ENCODE peak calls at places on chromosomes 16 and 17, in ten cellular contexts. G is colonic mucosa, L is GM13976, B is fibroblast of pulmonary artery, W is A549, O is GM12865, Q is choroid plexus epithelial cell, E is left lung, Z is adrenal gland, P is uterus. C is an unnamed sample.

GRCh38 chr16:52251495-52251894 is 295.4 kb downstream of the TOX3 start:
- DNase-seq in G (no peak), L (no peak), B (no peak), W (no peak), O (no peak), Q (no peak), E (no peak), Z (no peak), P (no peak), C (no peak)

GRCh38 chr17:8696951-8697745 is 47.5 kb downstream of the CCDC42 start:
- DNase-seq in G (no peak), L (no peak), B (peak), W (no peak), O (no peak), Q (peak), E (peak), Z (peak), P (peak), C (no peak)

GRCh38 chr16:75265911-75266701 is 14.7 kb upstream of the BCAR1 start:
- DNase-seq in G (peak), L (peak), B (peak), W (peak), O (peak), Q (peak), E (peak), Z (peak), P (peak), C (no peak)

GRCh38 chr17:57707892-57708291 is 37.2 kb downstream of the CCDC182 start:
- DNase-seq in G (no peak), L (no peak), B (peak), W (no peak), O (no peak), Q (peak), E (no peak), Z (no peak), P (no peak), C (no peak)

GRCh38 chr17:81834831-81835267 is at the start of gene PPP1R27:
- DNase-seq in G (no peak), L (no peak), B (no peak), W (no peak), O (no peak), Q (no peak), E (no peak), Z (no peak), P (no peak), C (no peak)

GRCh38 chr17:76008208-76008607 is 7.6 kb downstream of the CDK3 start:
- DNase-seq in G (no peak), L (no peak), B (no peak), W (no peak), O (no peak), Q (no peak), E (no peak), Z (no peak), P (no peak), C (no peak)

GRCh38 chr17:54626146-54626703 is 274.4 kb upstream of the TOM1L1 start:
- DNase-seq in G (no peak), L (no peak), B (no peak), W (no peak), O (no peak), Q (no peak), E (no peak), Z (no peak), P (no peak), C (no peak)

GRCh38 chr17:8994319-8994718 is 27.0 kb upstream of the NTN1 start:
- DNase-seq in G (peak), L (peak), B (peak), W (peak), O (peak), Q (peak), E (peak), Z (peak), P (peak), C (peak)

GRCh38 chr16:84851192-84852127 is 31.7 kb downstream of the CRISPLD2 start:
- DNase-seq in G (no peak), L (no peak), B (peak), W (peak), O (no peak), Q (peak), E (peak), Z (no peak), P (no peak), C (peak)

GRCh38 chr16:86026136-86026905 is 127.4 kb downstream of the IRF8 start:
- DNase-seq in G (peak), L (no peak), B (no peak), W (no peak), O (no peak), Q (no peak), E (peak), Z (no peak), P (no peak), C (no peak)

GRCh38 chr17:7852919-7853692 is 1.8 kb upstream of the TMEM88 start:
- DNase-seq in G (no peak), L (no peak), B (no peak), W (no peak), O (no peak), Q (no peak), E (no peak), Z (no peak), P (peak), C (no peak)

GRCh38 chr17:56291226-56291805 is 138.0 kb downstream of the ANKFN1 start:
- DNase-seq in G (no peak), L (no peak), B (no peak), W (no peak), O (no peak), Q (no peak), E (no peak), Z (peak), P (no peak), C (no peak)

GRCh38 chr17:82388223-82388921 is 16.8 kb downstream of the UTS2R start:
- DNase-seq in G (peak), L (no peak), B (no peak), W (peak), O (no peak), Q (no peak), E (no peak), Z (peak), P (no peak), C (no peak)

GRCh38 chr16:4327782-4328579 is 12.1 kb downstream of the GLIS2 start:
- DNase-seq in G (peak), L (peak), B (peak), W (no peak), O (peak), Q (peak), E (peak), Z (peak), P (peak), C (peak)

GRCh38 chr16:2963074-2963610 is 933 bp upstream of the KREMEN2 start:
- DNase-seq in G (peak), L (peak), B (no peak), W (no peak), O (no peak), Q (no peak), E (no peak), Z (no peak), P (no peak), C (no peak)

GRCh38 chr16:4987250-4987579 is 29.1 kb downstream of the SEC14L5 start:
- DNase-seq in G (no peak), L (no peak), B (no peak), W (no peak), O (no peak), Q (no peak), E (no peak), Z (no peak), P (no peak), C (no peak)

GRCh38 chr16:27382187-27382855 is 19.7 kb upstream of the IL21R start:
- DNase-seq in G (no peak), L (no peak), B (no peak), W (no peak), O (no peak), Q (no peak), E (peak), Z (no peak), P (no peak), C (no peak)

GRCh38 chr16:68993885-68994284 is 111.6 kb upstream of the HAS3 start:
- DNase-seq in G (no peak), L (no peak), B (peak), W (peak), O (no peak), Q (peak), E (no peak), Z (no peak), P (no peak), C (peak)

GRCh38 chr16:70522216-70523000 is 946 bp downstream of the COG4 start:
- DNase-seq in G (no peak), L (peak), B (no peak), W (no peak), O (peak), Q (no peak), E (no peak), Z (no peak), P (no peak), C (no peak)

GRCh38 chr17:46081018-46081320 is 81.9 kb downstream of the STH start:
- DNase-seq in G (no peak), L (no peak), B (no peak), W (no peak), O (no peak), Q (no peak), E (no peak), Z (no peak), P (no peak), C (no peak)

GRCh38 chr17:34434065-34434464 is 71.0 kb upstream of the CCL1 start:
- DNase-seq in G (no peak), L (no peak), B (no peak), W (peak), O (peak), Q (no peak), E (no peak), Z (no peak), P (no peak), C (no peak)

GRCh38 chr17:8857919-8858318 is 9.6 kb downstream of the PIK3R6 start:
- DNase-seq in G (no peak), L (peak), B (peak), W (no peak), O (peak), Q (peak), E (no peak), Z (no peak), P (no peak), C (no peak)

GRCh38 chr17:79146562-79146961 is 71.9 kb downstream of the ENGASE start:
- DNase-seq in G (no peak), L (no peak), B (no peak), W (no peak), O (no peak), Q (no peak), E (no peak), Z (no peak), P (no peak), C (no peak)

GRCh38 chr16:83113317-83113716 is 486.5 kb downstream of the CDH13 start:
- DNase-seq in G (no peak), L (no peak), B (peak), W (peak), O (peak), Q (peak), E (no peak), Z (no peak), P (no peak), C (peak)

GRCh38 chr17:82843904-82844640 is 4.2 kb upstream of the ZNF750 start:
- DNase-seq in G (no peak), L (no peak), B (no peak), W (no peak), O (peak), Q (no peak), E (no peak), Z (no peak), P (no peak), C (no peak)

GRCh38 chr16:89860747-89861304 is 12.6 kb upstream of the TCF25 start:
- DNase-seq in G (peak), L (peak), B (peak), W (peak), O (peak), Q (peak), E (peak), Z (peak), P (peak), C (peak)

GRCh38 chr16:10984509-10984908 is 40.1 kb downstream of the CLEC16A start:
- DNase-seq in G (no peak), L (no peak), B (peak), W (no peak), O (peak), Q (peak), E (no peak), Z (no peak), P (no peak), C (peak)

GRCh38 chr17:82437325-82437668 is 13.3 kb downstream of the CYBC1 start:
- DNase-seq in G (no peak), L (no peak), B (no peak), W (no peak), O (no peak), Q (no peak), E (no peak), Z (no peak), P (no peak), C (no peak)

GRCh38 chr17:40909351-40909750 is 24.3 kb upstream of the KRT20 start:
- DNase-seq in G (peak), L (peak), B (peak), W (peak), O (peak), Q (peak), E (peak), Z (peak), P (peak), C (peak)

GRCh38 chr16:78249056-78249455 is 149.6 kb downstream of the WWOX start:
- DNase-seq in G (no peak), L (no peak), B (no peak), W (peak), O (no peak), Q (no peak), E (peak), Z (no peak), P (no peak), C (no peak)

GRCh38 chr16:81582655-81583441 is 138.2 kb downstream of the CMIP start:
- DNase-seq in G (no peak), L (no peak), B (peak), W (peak), O (no peak), Q (peak), E (no peak), Z (peak), P (no peak), C (peak)

GRCh38 chr17:2776589-2777241 is 19.5 kb upstream of the RAP1GAP2 start:
- DNase-seq in G (peak), L (no peak), B (no peak), W (no peak), O (no peak), Q (no peak), E (no peak), Z (no peak), P (no peak), C (no peak)

GRCh38 chr17:3944485-3945388 is 19.5 kb downstream of the ATP2A3 start:
- DNase-seq in G (peak), L (peak), B (peak), W (peak), O (peak), Q (peak), E (no peak), Z (peak), P (peak), C (no peak)

GRCh38 chr17:61409301-61410099 is 9.9 kb downstream of the TBX2 start:
- DNase-seq in G (peak), L (peak), B (peak), W (peak), O (peak), Q (peak), E (peak), Z (peak), P (peak), C (no peak)

GRCh38 chr17:18362509-18363020 is 785 bp downstream of the SHMT1 start:
- DNase-seq in G (peak), L (peak), B (peak), W (peak), O (peak), Q (peak), E (peak), Z (peak), P (peak), C (no peak)

GRCh38 chr16:81720973-81721907 is 57.9 kb upstream of the PLCG2 start:
- DNase-seq in G (no peak), L (no peak), B (peak), W (no peak), O (no peak), Q (peak), E (no peak), Z (no peak), P (no peak), C (peak)

DNA sequence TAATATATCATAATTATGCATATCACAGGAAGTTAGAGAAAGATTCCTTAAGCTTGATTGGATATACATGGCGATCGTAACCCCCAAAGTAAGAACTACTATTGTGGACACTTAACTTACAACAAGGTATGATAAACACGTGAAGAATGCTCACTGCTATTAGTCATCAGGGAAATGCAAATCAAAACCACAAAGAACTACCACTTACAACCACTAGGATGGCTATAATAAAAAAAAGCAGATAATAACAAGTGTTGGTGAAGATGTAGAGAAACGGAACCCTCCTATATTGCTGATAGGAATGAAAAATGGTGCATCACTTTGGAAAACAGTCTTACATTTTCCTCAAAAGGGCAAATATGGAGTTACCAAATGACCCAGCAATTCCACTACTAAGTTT is 265.9 kb downstream of the SLC39A11 start:
- DNase-seq in G (no peak), L (no peak), B (peak), W (peak), O (no peak), Q (peak), E (no peak), Z (no peak), P (no peak), C (peak)
- TF ChIP-seq CTCF in G (no peak), L (no peak), B (no peak), W (no peak), O (no peak), Q (no peak), E (no peak), Z (no peak), P (no peak), C (peak)

GRCh38 chr17:31738067-31738466 is 121.0 kb downstream of the COPRS start:
- DNase-seq in G (no peak), L (no peak), B (no peak), W (peak), O (no peak), Q (no peak), E (no peak), Z (no peak), P (no peak), C (no peak)
- TF ChIP-seq CTCF in G (no peak), L (no peak), B (no peak), W (no peak), O (no peak), Q (no peak), E (no peak), Z (no peak), P (no peak), C (no peak)

GRCh38 chr16:57203451-57203850 is 17.3 kb downstream of the RSPRY1 start:
- DNase-seq in G (no peak), L (no peak), B (no peak), W (no peak), O (no peak), Q (no peak), E (no peak), Z (no peak), P (no peak), C (peak)
- TF ChIP-seq CTCF in G (no peak), L (no peak), B (no peak), W (no peak), O (no peak), Q (no peak), E (no peak), Z (no peak), P (no peak), C (no peak)

DNA sequence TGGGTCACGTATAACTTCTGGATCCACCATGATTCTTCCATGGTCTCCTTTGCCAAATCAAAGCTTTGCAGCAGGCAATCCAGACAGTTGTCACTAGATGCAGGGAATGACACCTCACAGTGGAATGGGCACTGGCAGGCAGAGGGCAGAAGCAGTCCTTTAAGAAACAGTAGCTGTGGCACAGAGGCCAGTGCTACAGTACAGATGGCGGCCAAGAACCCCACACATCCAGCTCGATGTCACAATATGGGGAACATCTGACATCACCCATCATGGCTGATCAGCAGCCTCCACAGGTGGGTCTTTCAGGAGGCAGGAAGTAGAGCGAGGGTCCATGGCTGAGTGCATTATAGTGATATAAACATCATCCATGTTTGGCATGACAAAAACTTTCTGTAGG is 18.8 kb upstream of the ERN1 start:
- DNase-seq in G (no peak), L (no peak), B (no peak), W (peak), O (peak), Q (no peak), E (no peak), Z (no peak), P (no peak), C (peak)
- TF ChIP-seq CTCF in G (no peak), L (peak), B (no peak), W (no peak), O (no peak), Q (no peak), E (no peak), Z (no peak), P (no peak), C (no peak)

DNA sequence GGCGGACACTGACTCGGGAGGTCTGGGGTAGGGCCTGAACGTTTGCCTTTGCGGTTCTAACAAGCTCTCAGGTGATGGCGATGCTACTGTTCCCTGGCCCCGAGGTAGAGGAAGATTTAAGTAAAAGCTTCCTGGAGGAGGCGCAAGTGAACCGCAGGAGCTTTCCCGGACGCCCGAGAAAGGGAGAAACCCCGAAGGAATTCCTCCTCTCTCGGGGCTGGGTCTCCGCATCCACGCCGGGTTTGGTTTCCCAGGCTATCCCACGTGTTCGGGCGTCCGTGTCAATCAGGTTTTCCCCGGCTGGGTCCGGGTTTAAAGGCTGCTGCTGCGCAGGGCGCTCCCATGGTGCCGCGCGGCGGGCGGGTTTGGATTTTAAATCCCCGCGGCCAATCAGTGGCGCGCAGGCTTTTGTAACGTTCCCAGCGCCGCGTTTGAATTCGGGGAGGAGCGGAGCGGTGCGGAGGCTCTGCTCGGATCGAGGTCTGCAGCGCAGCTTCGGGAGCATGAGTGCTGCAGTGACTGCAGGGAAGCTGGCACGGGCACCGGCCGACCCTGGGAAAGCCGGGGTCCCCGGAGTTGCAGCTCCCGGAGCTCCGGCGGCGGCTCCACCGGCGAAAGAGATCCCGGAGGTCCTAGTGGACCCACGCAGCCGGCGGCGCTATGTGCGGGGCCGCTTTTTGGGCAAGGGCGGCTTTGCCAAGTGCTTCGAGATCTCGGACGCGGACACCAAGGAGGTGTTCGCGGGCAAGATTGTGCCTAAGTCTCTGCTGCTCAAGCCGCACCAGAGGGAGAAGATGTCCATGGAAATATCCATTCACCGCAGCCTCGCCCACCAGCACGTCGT is at the start of gene PLK1:
- DNase-seq in G (peak), L (peak), B (peak), W (peak), O (peak), Q (peak), E (peak), Z (peak), P (peak), C (peak)
- TF ChIP-seq CTCF in G (no peak), L (peak), B (peak), W (peak), O (peak), Q (peak), E (peak), Z (no peak), P (peak), C (peak)

C was measured in HFFc6.